ENCODE peak calls at places on chromosomes 6 and 20, in five cellular contexts. E is NCI-H2171 treated with DMSO at 0.1 percent for 48 hours, I is HCT116, A is ELF-1, L is H1. O is an unnamed sample.

GRCh38 chr6:77373955-77374354 is 89.3 kb downstream of the HTR1B start:
- DNase-seq in E (no peak), I (no peak), A (no peak), L (no peak), O (no peak)

GRCh38 chr6:31473780-31474725 is 23.9 kb upstream of the MICB start:
- DNase-seq in E (no peak), I (no peak), A (no peak), L (peak; percentile 32), O (no peak)

GRCh38 chr6:40407239-40407638 is 179.9 kb downstream of the LRFN2 start:
- DNase-seq in E (no peak), I (no peak), A (no peak), L (no peak), O (no peak)

GRCh38 chr6:45654673-45655072 is 276.9 kb upstream of the SUPT3H start:
- DNase-seq in E (no peak), I (no peak), A (no peak), L (no peak), O (no peak)

GRCh38 chr20:63700199-63701050 is 4.0 kb downstream of the TNFRSF6B start:
- DNase-seq in E (no peak), I (no peak), A (peak; percentile 4), L (no peak), O (no peak)

GRCh38 chr6:14787677-14788076 is 458.2 kb upstream of the JARID2 start:
- DNase-seq in E (no peak), I (no peak), A (no peak), L (no peak), O (no peak)

GRCh38 chr6:17013701-17014100 is 88.1 kb upstream of the STMND1 start:
- DNase-seq in E (no peak), I (no peak), A (no peak), L (no peak), O (no peak)

GRCh38 chr6:23027281-23027680 is 457.9 kb downstream of the HDGFL1 start:
- DNase-seq in E (peak; percentile 97), I (no peak), A (no peak), L (no peak), O (no peak)

GRCh38 chr6:77740380-77740779 is 87.5 kb downstream of the MEI4 start:
- DNase-seq in E (no peak), I (peak; percentile 19), A (no peak), L (no peak), O (no peak)

GRCh38 chr6:111724505-111724904 is 118.8 kb upstream of the TRAF3IP2 start:
- DNase-seq in E (no peak), I (no peak), A (no peak), L (no peak), O (no peak)

GRCh38 chr6:47135772-47136171 is 93.6 kb upstream of the ADGRF1 start:
- DNase-seq in E (no peak), I (peak; percentile 85), A (no peak), L (no peak), O (no peak)

GRCh38 chr6:123415844-123416468 is 220.8 kb downstream of the TRDN start:
- DNase-seq in E (peak; percentile 55), I (peak; percentile 50), A (peak; percentile 30), L (peak; percentile 58), O (no peak)

GRCh38 chr6:156420172-156420993 is 356.8 kb upstream of the ARID1B start:
- DNase-seq in E (no peak), I (no peak), A (no peak), L (no peak), O (no peak)

GRCh38 chr20:23159923-23160445 is 73.9 kb upstream of the CD93 start:
- DNase-seq in E (no peak), I (no peak), A (no peak), L (no peak), O (no peak)

GRCh38 chr6:153778216-153778615 is 260.8 kb upstream of the OPRM1 start:
- DNase-seq in E (no peak), I (no peak), A (no peak), L (no peak), O (no peak)

GRCh38 chr20:39775110-39775509 is 813.0 kb downstream of the DHX35 start:
- DNase-seq in E (no peak), I (no peak), A (no peak), L (no peak), O (no peak)

GRCh38 chr20:17202668-17203067 is 24.2 kb upstream of the PCSK2 start:
- DNase-seq in E (no peak), I (no peak), A (peak; percentile 50), L (peak; percentile 53), O (no peak)

GRCh38 chr6:26315274-26315673 is 49.7 kb upstream of the BTN3A2 start:
- DNase-seq in E (no peak), I (no peak), A (no peak), L (no peak), O (no peak)

GRCh38 chr6:28725274-28725809 is 198.4 kb downstream of the TRIM27 start:
- DNase-seq in E (no peak), I (no peak), A (no peak), L (no peak), O (no peak)

GRCh38 chr6:79330723-79331122 is 96.2 kb upstream of the HMGN3 start:
- DNase-seq in E (no peak), I (no peak), A (no peak), L (no peak), O (no peak)

GRCh38 chr6:37051138-37052026 is 45.9 kb downstream of the FGD2 start:
- DNase-seq in E (peak; percentile 83), I (peak; percentile 44), A (peak; percentile 93), L (peak; percentile 98), O (peak; percentile 79)

GRCh38 chr6:35438378-35438777 is 13.8 kb upstream of the FANCE start:
- DNase-seq in E (no peak), I (no peak), A (no peak), L (no peak), O (no peak)

GRCh38 chr20:1819311-1820136 is 75.7 kb upstream of the SIRPA start:
- DNase-seq in E (no peak), I (no peak), A (peak; percentile 44), L (no peak), O (no peak)

GRCh38 chr20:32480361-32481199 is 104.6 kb downstream of the NOL4L start:
- DNase-seq in E (peak; percentile 30), I (no peak), A (no peak), L (no peak), O (no peak)